ENCODE peak calls at places on chromosome 14, in ten cellular contexts. F is A549, W is glomerular endothelial cell, T is hypothalamus, R is ovary, C is COLO829, U is NCI-H1105, G is mesothelial cell of epicardium, P is GM04504, N is SK-MEL-5. I is an unnamed sample.
A peak's percentile ranks its signal among the peaks of the same experiment; 100 is the strongest.

GRCh38 chr14:33118653-33119052 is 180.0 kb downstream of the NPAS3 start:
- DNase-seq in F (no peak), W (no peak), G (no peak), U (no peak), N (no peak), T (no peak), P (no peak), C (no peak), R (no peak), I (peak; percentile 44)

GRCh38 chr14:55698051-55698450 is 118.0 kb downstream of the KTN1 start:
- DNase-seq in F (peak; percentile 8), G (no peak), W (no peak), T (no peak), R (no peak), N (no peak), P (no peak), U (no peak), C (no peak), I (no peak)

GRCh38 chr14:100386121-100386520 is 63.0 kb downstream of the SLC25A47 start:
- DNase-seq in N (no peak), G (no peak), P (no peak), C (no peak), T (no peak), R (no peak), F (no peak), W (no peak), U (no peak), I (peak; percentile 57)

GRCh38 chr14:31895206-31895605 is 181.9 kb upstream of the ARHGAP5 start:
- DNase-seq in N (peak; percentile 81), W (no peak), U (no peak), R (no peak), F (no peak), C (peak; percentile 80), P (no peak), G (no peak), T (no peak), I (peak; percentile 21)

GRCh38 chr14:62691613-62692489 is 353.4 kb downstream of the KCNH5 start:
- DNase-seq in G (no peak), W (no peak), F (peak; percentile 66), C (peak; percentile 15), P (peak; percentile 46), U (peak; percentile 89), R (peak; percentile 22), N (peak; percentile 13), T (no peak), I (peak; percentile 82)

GRCh38 chr14:102915292-102916110 is 7.0 kb upstream of the AMN start:
- DNase-seq in F (no peak), C (no peak), T (no peak), G (no peak), W (no peak), U (no peak), P (no peak), N (no peak), R (no peak), I (no peak)

GRCh38 chr14:74459289-74459946 is 33.4 kb upstream of the SYNDIG1L start:
- DNase-seq in N (peak; percentile 55), R (no peak), C (peak; percentile 36), P (peak; percentile 46), F (peak; percentile 51), G (no peak), U (no peak), W (no peak), T (no peak), I (peak; percentile 36)

GRCh38 chr14:99736600-99737371 is 52.7 kb downstream of the CYP46A1 start:
- DNase-seq in W (no peak), F (no peak), U (no peak), N (no peak), G (peak; percentile 1), T (no peak), P (no peak), R (no peak), C (no peak), I (no peak)

GRCh38 chr14:104600141-104600643 is 4.4 kb downstream of the TMEM179 start:
- DNase-seq in P (no peak), N (peak; percentile 22), F (peak; percentile 48), G (no peak), T (peak; percentile 58), U (no peak), W (no peak), R (no peak), C (peak; percentile 35), I (peak; percentile 17)

GRCh38 chr14:103641181-103641580 is 12.2 kb downstream of the KLC1 start:
- DNase-seq in R (no peak), T (no peak), U (no peak), N (no peak), G (no peak), C (no peak), P (no peak), W (no peak), F (no peak), I (no peak)

GRCh38 chr14:89041245-89041585 is 216.8 kb downstream of the TTC8 start:
- DNase-seq in U (peak; percentile 85), N (no peak), C (no peak), G (no peak), W (no peak), F (no peak), P (no peak), T (no peak), R (no peak), I (no peak)

GRCh38 chr14:87995500-87996275 is 2.7 kb upstream of the GALC start:
- DNase-seq in U (no peak), F (no peak), C (no peak), R (no peak), W (no peak), P (no peak), T (no peak), G (no peak), N (no peak), I (no peak)